ENCODE peak calls at places on chromosome 5, in six cellular contexts. One of them, this sample, is unnamed.

GRCh38 chr5:168093200-168093930 is 198.1 kb upstream of the WWC1 start:
- DNase-seq in MM.1S: no peak
- DNase-seq in mucosa of descending colon: no peak
- DNase-seq in activated CD8-positive, alpha-beta T cell treated with anti-CD3 and anti-CD28 coated beads for 36 hours: no peak
- DNase-seq in SK-N-SH: no peak
- DNase-seq in A673: no peak
- DNase-seq in this sample: no peak

GRCh38 chr5:99438619-99439018 is 509.8 kb upstream of the CHD1 start:
- DNase-seq in MM.1S: no peak
- DNase-seq in mucosa of descending colon: no peak
- DNase-seq in activated CD8-positive, alpha-beta T cell treated with anti-CD3 and anti-CD28 coated beads for 36 hours: no peak
- DNase-seq in SK-N-SH: peak; percentile 1
- DNase-seq in A673: no peak
- DNase-seq in this sample: no peak

GRCh38 chr5:41524174-41524573 is 13.8 kb upstream of the PLCXD3 start:
- DNase-seq in MM.1S: no peak
- DNase-seq in mucosa of descending colon: peak; percentile 19
- DNase-seq in activated CD8-positive, alpha-beta T cell treated with anti-CD3 and anti-CD28 coated beads for 36 hours: no peak
- DNase-seq in SK-N-SH: no peak
- DNase-seq in A673: peak; percentile 60
- DNase-seq in this sample: no peak

GRCh38 chr5:42951169-42951846 is 88.8 kb downstream of the ANXA2R start:
- DNase-seq in MM.1S: no peak
- DNase-seq in mucosa of descending colon: peak; percentile 48
- DNase-seq in activated CD8-positive, alpha-beta T cell treated with anti-CD3 and anti-CD28 coated beads for 36 hours: peak; percentile 89
- DNase-seq in SK-N-SH: peak; percentile 45
- DNase-seq in A673: peak; percentile 74
- DNase-seq in this sample: peak; percentile 78

GRCh38 chr5:5886812-5887486 is 464.5 kb downstream of the ICE1 start:
- DNase-seq in MM.1S: peak; percentile 67
- DNase-seq in mucosa of descending colon: peak; percentile 29
- DNase-seq in activated CD8-positive, alpha-beta T cell treated with anti-CD3 and anti-CD28 coated beads for 36 hours: peak; percentile 44
- DNase-seq in SK-N-SH: peak; percentile 33
- DNase-seq in A673: no peak
- DNase-seq in this sample: peak; percentile 70

GRCh38 chr5:159552751-159553150 is 222.5 kb upstream of the IL12B start:
- DNase-seq in MM.1S: no peak
- DNase-seq in mucosa of descending colon: no peak
- DNase-seq in activated CD8-positive, alpha-beta T cell treated with anti-CD3 and anti-CD28 coated beads for 36 hours: no peak
- DNase-seq in SK-N-SH: no peak
- DNase-seq in A673: no peak
- DNase-seq in this sample: no peak

GRCh38 chr5:132458226-132458560 is 32.4 kb downstream of the IRF1 start:
- DNase-seq in MM.1S: no peak
- DNase-seq in mucosa of descending colon: no peak
- DNase-seq in activated CD8-positive, alpha-beta T cell treated with anti-CD3 and anti-CD28 coated beads for 36 hours: no peak
- DNase-seq in SK-N-SH: no peak
- DNase-seq in A673: no peak
- DNase-seq in this sample: no peak

GRCh38 chr5:157290156-157290980 is 24.4 kb downstream of the CYFIP2 start:
- DNase-seq in MM.1S: no peak
- DNase-seq in mucosa of descending colon: no peak
- DNase-seq in activated CD8-positive, alpha-beta T cell treated with anti-CD3 and anti-CD28 coated beads for 36 hours: no peak
- DNase-seq in SK-N-SH: no peak
- DNase-seq in A673: no peak
- DNase-seq in this sample: no peak

GRCh38 chr5:57754616-57755015 is 272.0 kb upstream of the ACTBL2 start:
- DNase-seq in MM.1S: no peak
- DNase-seq in mucosa of descending colon: no peak
- DNase-seq in activated CD8-positive, alpha-beta T cell treated with anti-CD3 and anti-CD28 coated beads for 36 hours: no peak
- DNase-seq in SK-N-SH: no peak
- DNase-seq in A673: no peak
- DNase-seq in this sample: no peak

GRCh38 chr5:177403194-177403825 is 2.8 kb upstream of the PFN3 start:
- DNase-seq in MM.1S: peak; percentile 37
- DNase-seq in mucosa of descending colon: peak; percentile 53
- DNase-seq in activated CD8-positive, alpha-beta T cell treated with anti-CD3 and anti-CD28 coated beads for 36 hours: peak; percentile 71
- DNase-seq in SK-N-SH: no peak
- DNase-seq in A673: peak; percentile 21
- DNase-seq in this sample: peak; percentile 76

GRCh38 chr5:543755-544674 is 19.8 kb upstream of the SLC9A3 start:
- DNase-seq in MM.1S: peak; percentile 73
- DNase-seq in mucosa of descending colon: peak; percentile 78
- DNase-seq in activated CD8-positive, alpha-beta T cell treated with anti-CD3 and anti-CD28 coated beads for 36 hours: peak; percentile 84
- DNase-seq in SK-N-SH: no peak
- DNase-seq in A673: no peak
- DNase-seq in this sample: peak; percentile 93

GRCh38 chr5:150458819-150459557 is 9.4 kb upstream of the RPS14 start:
- DNase-seq in MM.1S: peak; percentile 66
- DNase-seq in mucosa of descending colon: peak; percentile 89
- DNase-seq in activated CD8-positive, alpha-beta T cell treated with anti-CD3 and anti-CD28 coated beads for 36 hours: peak; percentile 88
- DNase-seq in SK-N-SH: peak; percentile 93
- DNase-seq in A673: peak; percentile 86
- DNase-seq in this sample: peak; percentile 71

GRCh38 chr5:97729938-97730337 is 546.9 kb upstream of the RIOK2 start:
- DNase-seq in MM.1S: no peak
- DNase-seq in mucosa of descending colon: no peak
- DNase-seq in activated CD8-positive, alpha-beta T cell treated with anti-CD3 and anti-CD28 coated beads for 36 hours: no peak
- DNase-seq in SK-N-SH: no peak
- DNase-seq in A673: no peak
- DNase-seq in this sample: no peak

GRCh38 chr5:97728920-97729319 is 545.9 kb upstream of the RIOK2 start:
- DNase-seq in MM.1S: no peak
- DNase-seq in mucosa of descending colon: no peak
- DNase-seq in activated CD8-positive, alpha-beta T cell treated with anti-CD3 and anti-CD28 coated beads for 36 hours: no peak
- DNase-seq in SK-N-SH: no peak
- DNase-seq in A673: no peak
- DNase-seq in this sample: no peak

GRCh38 chr5:97726106-97726505 is 543.1 kb upstream of the RIOK2 start:
- DNase-seq in MM.1S: no peak
- DNase-seq in mucosa of descending colon: no peak
- DNase-seq in activated CD8-positive, alpha-beta T cell treated with anti-CD3 and anti-CD28 coated beads for 36 hours: no peak
- DNase-seq in SK-N-SH: no peak
- DNase-seq in A673: no peak
- DNase-seq in this sample: no peak
- TF ChIP-seq CTCF in MM.1S: no peak
- TF ChIP-seq CTCF in mucosa of descending colon: no peak
- TF ChIP-seq CTCF in activated CD8-positive, alpha-beta T cell treated with anti-CD3 and anti-CD28 coated beads for 36 hours: no peak
- TF ChIP-seq CTCF in SK-N-SH: peak; percentile 36
- TF ChIP-seq CTCF in A673: no peak
- TF ChIP-seq CTCF in this sample: no peak

GRCh38 chr5:161530700-161531099 is 15.8 kb downstream of the GABRB2 start:
- DNase-seq in MM.1S: no peak
- DNase-seq in mucosa of descending colon: no peak
- DNase-seq in activated CD8-positive, alpha-beta T cell treated with anti-CD3 and anti-CD28 coated beads for 36 hours: no peak
- DNase-seq in SK-N-SH: no peak
- DNase-seq in A673: no peak
- DNase-seq in this sample: no peak

DNA sequence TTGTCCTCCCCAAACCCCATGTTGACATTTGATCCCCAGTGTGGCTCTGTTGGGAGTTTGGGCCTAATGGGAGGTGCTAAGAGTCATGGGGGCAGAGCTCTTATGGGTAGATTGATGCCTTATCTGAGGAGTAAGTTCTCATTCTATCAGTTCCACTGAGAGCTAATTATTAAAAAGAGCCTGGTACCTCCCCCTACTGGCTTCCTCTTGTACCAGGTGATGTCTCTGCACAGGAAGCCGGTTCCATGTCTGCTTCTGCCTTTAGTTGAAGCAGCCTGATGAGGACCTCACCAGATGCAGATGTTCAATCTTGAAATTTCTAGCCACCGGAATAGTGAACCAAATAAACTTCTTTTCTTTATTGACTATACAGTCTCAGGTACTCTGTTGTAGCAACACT is 10.8 kb downstream of the GABRB2 start:
- DNase-seq in MM.1S: no peak
- DNase-seq in mucosa of descending colon: no peak
- DNase-seq in activated CD8-positive, alpha-beta T cell treated with anti-CD3 and anti-CD28 coated beads for 36 hours: no peak
- DNase-seq in SK-N-SH: no peak
- DNase-seq in A673: no peak
- DNase-seq in this sample: no peak
- TF ChIP-seq CTCF in MM.1S: peak; percentile 28
- TF ChIP-seq CTCF in mucosa of descending colon: no peak
- TF ChIP-seq CTCF in activated CD8-positive, alpha-beta T cell treated with anti-CD3 and anti-CD28 coated beads for 36 hours: no peak
- TF ChIP-seq CTCF in SK-N-SH: no peak
- TF ChIP-seq CTCF in A673: no peak
- TF ChIP-seq CTCF in this sample: no peak

GRCh38 chr5:61525573-61526142 is 193.6 kb downstream of the ZSWIM6 start:
- DNase-seq in MM.1S: no peak
- DNase-seq in mucosa of descending colon: no peak
- DNase-seq in activated CD8-positive, alpha-beta T cell treated with anti-CD3 and anti-CD28 coated beads for 36 hours: no peak
- DNase-seq in SK-N-SH: no peak
- DNase-seq in A673: no peak
- DNase-seq in this sample: no peak
- TF ChIP-seq CTCF in MM.1S: no peak
- TF ChIP-seq CTCF in mucosa of descending colon: no peak
- TF ChIP-seq CTCF in activated CD8-positive, alpha-beta T cell treated with anti-CD3 and anti-CD28 coated beads for 36 hours: no peak
- TF ChIP-seq CTCF in SK-N-SH: no peak
- TF ChIP-seq CTCF in A673: no peak
- TF ChIP-seq CTCF in this sample: no peak

GRCh38 chr5:88190106-88190834 is 78.4 kb downstream of the TMEM161B start:
- DNase-seq in MM.1S: no peak
- DNase-seq in mucosa of descending colon: no peak
- DNase-seq in activated CD8-positive, alpha-beta T cell treated with anti-CD3 and anti-CD28 coated beads for 36 hours: peak; percentile 62
- DNase-seq in SK-N-SH: no peak
- DNase-seq in A673: no peak
- DNase-seq in this sample: no peak
- TF ChIP-seq CTCF in MM.1S: no peak
- TF ChIP-seq CTCF in mucosa of descending colon: no peak
- TF ChIP-seq CTCF in activated CD8-positive, alpha-beta T cell treated with anti-CD3 and anti-CD28 coated beads for 36 hours: no peak
- TF ChIP-seq CTCF in SK-N-SH: no peak
- TF ChIP-seq CTCF in A673: no peak
- TF ChIP-seq CTCF in this sample: no peak

DNA sequence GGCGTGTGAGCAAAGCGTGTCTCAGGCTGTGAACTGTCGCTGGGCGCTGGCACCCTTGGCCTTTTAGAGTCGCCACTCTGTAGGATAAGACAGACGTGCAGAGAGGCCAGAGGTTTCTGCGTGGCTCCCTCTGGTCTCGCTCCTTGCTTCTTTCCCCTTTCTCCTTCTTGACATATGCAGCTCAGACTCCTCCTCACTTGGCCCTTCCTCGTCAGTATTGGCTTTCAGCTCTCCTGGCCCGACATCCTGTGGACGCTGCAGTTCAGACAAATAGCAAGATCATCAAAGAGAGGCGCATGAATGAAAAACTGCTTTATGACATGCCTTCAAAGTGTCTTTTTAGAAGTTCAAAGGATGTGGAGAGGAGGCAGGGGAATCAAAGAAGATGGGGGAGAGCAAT is 116.8 kb upstream of the SPRY4 start:
- DNase-seq in MM.1S: no peak
- DNase-seq in mucosa of descending colon: no peak
- DNase-seq in activated CD8-positive, alpha-beta T cell treated with anti-CD3 and anti-CD28 coated beads for 36 hours: peak; percentile 30
- DNase-seq in SK-N-SH: no peak
- DNase-seq in A673: no peak
- DNase-seq in this sample: no peak
- TF ChIP-seq CTCF in MM.1S: no peak
- TF ChIP-seq CTCF in mucosa of descending colon: no peak
- TF ChIP-seq CTCF in activated CD8-positive, alpha-beta T cell treated with anti-CD3 and anti-CD28 coated beads for 36 hours: no peak
- TF ChIP-seq CTCF in SK-N-SH: no peak
- TF ChIP-seq CTCF in A673: no peak
- TF ChIP-seq CTCF in this sample: no peak

DNA sequence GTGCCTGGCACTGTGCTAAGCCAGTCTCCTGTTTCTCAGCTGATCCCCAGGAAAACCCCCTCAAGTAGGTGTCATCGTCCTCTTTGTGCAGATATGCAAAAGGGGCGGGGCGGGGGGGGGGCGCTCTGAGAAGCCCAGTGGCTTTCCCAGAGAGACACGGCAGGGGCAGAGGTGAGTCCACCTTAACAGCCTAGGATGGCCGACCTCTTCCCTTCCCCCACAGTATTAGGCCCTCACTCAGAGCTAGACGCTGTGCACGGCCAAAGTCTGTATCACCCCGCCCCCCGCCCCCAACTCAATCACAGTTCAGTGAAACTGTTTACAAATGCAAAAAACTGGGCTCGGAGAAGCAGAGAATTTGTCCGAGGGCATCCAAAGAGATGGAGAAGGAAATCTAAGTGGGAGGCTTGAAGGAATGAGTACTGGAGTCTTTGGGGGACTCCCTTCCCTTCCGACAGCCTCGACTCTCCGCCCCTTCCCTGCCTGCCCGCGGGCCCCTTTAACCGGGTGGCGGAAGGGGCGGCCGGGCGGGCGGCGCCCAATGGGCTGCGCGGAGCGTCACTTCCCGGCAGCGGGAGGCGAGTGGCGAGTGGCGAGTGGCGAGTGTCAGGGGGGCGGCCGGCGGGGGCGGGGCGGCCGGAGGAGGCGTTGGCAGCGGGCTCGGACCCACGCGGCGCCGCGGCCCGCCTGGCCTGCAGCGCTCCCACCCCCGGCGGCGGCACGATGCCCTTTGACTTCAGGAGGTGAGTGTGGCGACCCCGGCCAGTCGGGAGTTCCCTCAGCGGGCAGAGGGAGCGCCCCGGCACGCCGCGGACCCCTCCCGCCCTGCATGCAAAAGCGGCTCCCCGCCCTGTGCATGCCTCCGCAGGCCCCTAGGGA is at the start of gene ERGIC1:
- DNase-seq in MM.1S: peak; percentile 87
- DNase-seq in mucosa of descending colon: peak; percentile 88
- DNase-seq in activated CD8-positive, alpha-beta T cell treated with anti-CD3 and anti-CD28 coated beads for 36 hours: peak; percentile 79
- DNase-seq in SK-N-SH: peak; percentile 95
- DNase-seq in A673: peak; percentile 68
- DNase-seq in this sample: peak; percentile 94
- TF ChIP-seq CTCF in MM.1S: peak; percentile 2
- TF ChIP-seq CTCF in mucosa of descending colon: no peak
- TF ChIP-seq CTCF in activated CD8-positive, alpha-beta T cell treated with anti-CD3 and anti-CD28 coated beads for 36 hours: no peak
- TF ChIP-seq CTCF in SK-N-SH: no peak
- TF ChIP-seq CTCF in A673: no peak
- TF ChIP-seq CTCF in this sample: no peak

This sample was measured in GM20000.